ENCODE peak calls at places on chromosomes 2 and 18, in five cellular contexts. One of them, this sample, is unnamed. For H4K20me1, the result is how much of the 10 kb centered on the place peaks cover.

GRCh38 chr2:203030545-203030944 is 15.9 kb downstream of the NBEAL1 start:
- DNase-seq in GM23338: no peak
- DNase-seq in PC-3: no peak
- DNase-seq in hepatocyte: no peak
- DNase-seq in fibroblast of lung: no peak
- DNase-seq in this sample: no peak

GRCh38 chr2:188940171-188940570 is 34.0 kb upstream of the COL3A1 start:
- DNase-seq in fibroblast of lung: peak
- DNase-seq in hepatocyte: no peak
- DNase-seq in PC-3: no peak
- DNase-seq in GM23338: no peak
- DNase-seq in this sample: no peak

GRCh38 chr18:2914844-2915243 is 68.0 kb downstream of the EMILIN2 start:
- DNase-seq in fibroblast of lung: no peak
- DNase-seq in PC-3: no peak
- DNase-seq in GM23338: no peak
- DNase-seq in hepatocyte: no peak
- DNase-seq in this sample: no peak

GRCh38 chr2:180222642-180223041 is 215.5 kb upstream of the CWC22 start:
- DNase-seq in hepatocyte: peak
- DNase-seq in GM23338: no peak
- DNase-seq in PC-3: no peak
- DNase-seq in fibroblast of lung: peak
- DNase-seq in this sample: no peak

GRCh38 chr2:192203876-192204275 is 9.1 kb upstream of the TMEFF2 start:
- DNase-seq in GM23338: no peak
- DNase-seq in hepatocyte: no peak
- DNase-seq in fibroblast of lung: peak
- DNase-seq in PC-3: no peak
- DNase-seq in this sample: no peak

GRCh38 chr2:136327162-136327852 is 209.4 kb upstream of the CXCR4 start:
- DNase-seq in hepatocyte: peak
- DNase-seq in fibroblast of lung: peak
- DNase-seq in GM23338: no peak
- DNase-seq in PC-3: peak
- DNase-seq in this sample: peak

GRCh38 chr2:10839813-10840212 is 27.2 kb upstream of the PDIA6 start:
- DNase-seq in PC-3: peak
- DNase-seq in hepatocyte: peak
- DNase-seq in fibroblast of lung: no peak
- DNase-seq in GM23338: peak
- DNase-seq in this sample: no peak

GRCh38 chr2:196036442-196036841 is 32.2 kb downstream of the DNAH7 start:
- DNase-seq in PC-3: no peak
- DNase-seq in hepatocyte: no peak
- DNase-seq in fibroblast of lung: no peak
- DNase-seq in GM23338: no peak
- DNase-seq in this sample: no peak

GRCh38 chr2:71672640-71673401 is 219.5 kb downstream of the DYSF start:
- DNase-seq in PC-3: no peak
- DNase-seq in GM23338: no peak
- DNase-seq in hepatocyte: no peak
- DNase-seq in fibroblast of lung: no peak
- DNase-seq in this sample: no peak

GRCh38 chr2:170454471-170455372 is 260.4 kb upstream of the SP5 start:
- DNase-seq in fibroblast of lung: no peak
- DNase-seq in PC-3: peak
- DNase-seq in GM23338: no peak
- DNase-seq in hepatocyte: no peak
- DNase-seq in this sample: no peak

GRCh38 chr2:239324456-239324855 is 76.4 kb downstream of the HDAC4 start:
- DNase-seq in hepatocyte: no peak
- DNase-seq in GM23338: no peak
- DNase-seq in PC-3: no peak
- DNase-seq in fibroblast of lung: no peak
- DNase-seq in this sample: no peak

GRCh38 chr2:147006724-147007123 is 838.1 kb upstream of the ACVR2A start:
- DNase-seq in fibroblast of lung: peak
- DNase-seq in PC-3: no peak
- DNase-seq in hepatocyte: no peak
- DNase-seq in GM23338: no peak
- DNase-seq in this sample: no peak

GRCh38 chr2:240499309-240500301 is 58.2 kb downstream of the ANKMY1 start:
- DNase-seq in fibroblast of lung: no peak
- DNase-seq in GM23338: no peak
- DNase-seq in PC-3: no peak
- DNase-seq in hepatocyte: peak
- DNase-seq in this sample: no peak

GRCh38 chr18:29163596-29163995 is 986.7 kb upstream of the CDH2 start:
- DNase-seq in fibroblast of lung: no peak
- DNase-seq in hepatocyte: no peak
- DNase-seq in GM23338: no peak
- DNase-seq in PC-3: no peak
- DNase-seq in this sample: no peak

GRCh38 chr2:173187911-173188788 is 112.5 kb downstream of the MAP3K20 start:
- DNase-seq in fibroblast of lung: peak
- DNase-seq in GM23338: no peak
- DNase-seq in hepatocyte: no peak
- DNase-seq in PC-3: peak
- DNase-seq in this sample: no peak

DNA sequence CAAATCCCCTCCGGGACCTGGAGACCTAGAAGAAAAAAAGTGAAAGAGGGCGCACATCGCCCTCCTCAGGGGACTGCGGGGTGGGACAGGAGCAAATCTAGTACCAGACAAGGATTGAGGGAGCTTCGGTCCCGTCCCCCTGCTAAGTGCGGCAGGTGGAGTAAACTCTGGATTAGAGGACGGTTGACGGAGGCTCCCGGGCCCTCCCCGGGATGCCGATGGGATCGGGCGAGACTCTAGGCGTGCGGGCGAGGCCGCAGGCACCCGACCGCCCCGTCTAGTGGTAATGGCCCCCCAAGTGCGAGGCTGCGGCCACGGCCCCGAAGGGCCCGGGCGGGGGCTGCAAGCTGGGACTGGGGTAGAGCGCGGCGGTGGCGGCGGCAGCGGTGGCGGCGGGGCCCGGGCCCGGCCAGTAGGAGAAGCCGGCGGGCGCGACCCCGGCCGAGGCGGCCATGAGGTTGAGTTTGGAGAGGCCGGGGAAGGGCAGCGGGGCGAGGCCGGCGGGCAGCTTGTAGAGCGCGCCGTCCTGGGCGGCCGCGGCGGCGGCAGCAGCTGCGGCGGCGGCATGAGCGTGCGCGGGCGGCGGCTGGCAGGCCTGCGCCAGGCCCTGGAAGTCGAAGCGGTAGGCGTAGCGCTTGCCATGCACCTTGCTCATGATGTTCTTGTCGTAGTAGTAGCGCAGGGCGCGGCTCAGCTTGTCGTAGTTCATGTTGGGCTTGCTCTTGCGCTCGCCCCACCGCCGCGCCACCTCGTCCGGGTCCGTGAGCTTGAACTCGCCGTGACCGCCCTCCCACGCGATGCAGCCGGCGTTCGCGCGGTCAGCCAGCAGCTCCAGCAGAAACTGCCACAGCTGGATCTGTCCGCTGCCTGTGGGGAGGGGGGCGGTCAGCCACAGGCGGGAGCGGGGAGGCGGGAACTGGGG is 3.3 kb downstream of the FEV start:
- DNase-seq in GM23338: peak
- DNase-seq in fibroblast of lung: peak
- DNase-seq in hepatocyte: peak
- DNase-seq in PC-3: no peak
- DNase-seq in this sample: no peak
- TF ChIP-seq EZH2 in GM23338: peak
- TF ChIP-seq EZH2 in fibroblast of lung: peak
- TF ChIP-seq EZH2 in hepatocyte: peak
- TF ChIP-seq EZH2 in PC-3: no peak
- TF ChIP-seq EZH2 in this sample: no peak

GRCh38 chr18:79795446-79795845 is 2.3 kb upstream of the KCNG2 start:
- DNase-seq in PC-3: no peak
- DNase-seq in GM23338: no peak
- DNase-seq in fibroblast of lung: no peak
- DNase-seq in hepatocyte: no peak
- DNase-seq in this sample: no peak

GRCh38 chr18:79796531-79797390 is 977 bp upstream of the KCNG2 start:
- DNase-seq in hepatocyte: no peak
- DNase-seq in GM23338: peak
- DNase-seq in PC-3: no peak
- DNase-seq in fibroblast of lung: no peak
- DNase-seq in this sample: no peak

GRCh38 chr18:79797518-79798345 is at the start of gene KCNG2:
- DNase-seq in hepatocyte: peak
- DNase-seq in PC-3: no peak
- DNase-seq in fibroblast of lung: peak
- DNase-seq in GM23338: peak
- DNase-seq in this sample: peak

GRCh38 chr18:79794851-79795250 is 2.9 kb upstream of the KCNG2 start:
- DNase-seq in fibroblast of lung: no peak
- DNase-seq in PC-3: no peak
- DNase-seq in hepatocyte: no peak
- DNase-seq in GM23338: no peak
- DNase-seq in this sample: no peak

DNA sequence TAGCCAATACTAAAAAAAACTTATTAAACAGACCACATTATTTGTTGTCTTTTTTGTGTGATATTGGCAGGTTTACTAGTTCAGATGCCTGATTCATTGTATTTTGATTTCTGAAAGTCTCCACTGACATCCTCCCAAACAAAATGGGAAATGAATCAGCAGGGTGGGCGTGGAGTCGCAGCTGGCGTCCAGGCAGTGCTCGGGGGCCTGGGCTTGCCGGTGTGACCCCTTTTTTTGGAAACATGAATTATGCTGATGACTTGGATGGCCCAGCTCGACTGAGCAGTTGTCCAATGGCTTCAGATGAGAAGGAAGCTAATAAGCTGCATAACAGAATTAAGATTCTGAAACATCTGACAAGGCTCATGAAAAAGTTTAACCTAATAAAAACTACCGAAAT is 1.7 kb upstream of the KCNG2 start:
- DNase-seq in hepatocyte: no peak
- DNase-seq in GM23338: no peak
- DNase-seq in PC-3: no peak
- DNase-seq in fibroblast of lung: no peak
- DNase-seq in this sample: no peak
- H4K20me1 ChIP-seq in hepatocyte: under half
- H4K20me1 ChIP-seq in GM23338: under half
- H4K20me1 ChIP-seq in PC-3: under half
- H4K20me1 ChIP-seq in fibroblast of lung: under half
- H4K20me1 ChIP-seq in this sample: under half

GRCh38 chr2:37753758-37754157 is 82.3 kb upstream of the CDC42EP3 start:
- DNase-seq in hepatocyte: no peak
- DNase-seq in PC-3: no peak
- DNase-seq in fibroblast of lung: no peak
- DNase-seq in GM23338: no peak
- DNase-seq in this sample: no peak
- TF ChIP-seq EZH2 in hepatocyte: no peak
- TF ChIP-seq EZH2 in PC-3: no peak
- TF ChIP-seq EZH2 in fibroblast of lung: no peak
- TF ChIP-seq EZH2 in GM23338: no peak
- TF ChIP-seq EZH2 in this sample: no peak

DNA sequence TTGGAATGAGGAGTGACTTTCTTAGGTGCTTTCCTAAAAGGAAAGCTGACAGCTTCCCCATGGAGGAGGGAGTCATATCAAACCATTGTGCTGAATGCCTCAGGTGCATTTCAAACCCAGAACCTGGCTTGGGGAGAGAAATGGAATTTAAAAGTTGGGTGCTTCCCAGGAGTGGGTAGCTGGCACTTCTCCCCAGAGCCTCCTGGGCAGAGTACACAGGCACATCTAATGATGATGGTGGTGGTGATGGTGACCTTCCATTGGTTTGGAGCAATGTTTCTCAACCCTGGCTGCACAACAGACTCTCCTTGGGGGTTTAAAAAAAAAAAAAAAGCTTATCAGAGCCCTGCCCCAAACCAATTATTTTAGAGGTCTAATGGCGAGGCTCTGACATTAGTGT is 8.3 kb downstream of the FOSL2 start:
- DNase-seq in fibroblast of lung: no peak
- DNase-seq in PC-3: no peak
- DNase-seq in hepatocyte: no peak
- DNase-seq in GM23338: no peak
- DNase-seq in this sample: no peak
- H4K20me1 ChIP-seq in fibroblast of lung: under half
- H4K20me1 ChIP-seq in PC-3: half or more
- H4K20me1 ChIP-seq in hepatocyte: half or more
- H4K20me1 ChIP-seq in GM23338: under half
- H4K20me1 ChIP-seq in this sample: half or more

DNA sequence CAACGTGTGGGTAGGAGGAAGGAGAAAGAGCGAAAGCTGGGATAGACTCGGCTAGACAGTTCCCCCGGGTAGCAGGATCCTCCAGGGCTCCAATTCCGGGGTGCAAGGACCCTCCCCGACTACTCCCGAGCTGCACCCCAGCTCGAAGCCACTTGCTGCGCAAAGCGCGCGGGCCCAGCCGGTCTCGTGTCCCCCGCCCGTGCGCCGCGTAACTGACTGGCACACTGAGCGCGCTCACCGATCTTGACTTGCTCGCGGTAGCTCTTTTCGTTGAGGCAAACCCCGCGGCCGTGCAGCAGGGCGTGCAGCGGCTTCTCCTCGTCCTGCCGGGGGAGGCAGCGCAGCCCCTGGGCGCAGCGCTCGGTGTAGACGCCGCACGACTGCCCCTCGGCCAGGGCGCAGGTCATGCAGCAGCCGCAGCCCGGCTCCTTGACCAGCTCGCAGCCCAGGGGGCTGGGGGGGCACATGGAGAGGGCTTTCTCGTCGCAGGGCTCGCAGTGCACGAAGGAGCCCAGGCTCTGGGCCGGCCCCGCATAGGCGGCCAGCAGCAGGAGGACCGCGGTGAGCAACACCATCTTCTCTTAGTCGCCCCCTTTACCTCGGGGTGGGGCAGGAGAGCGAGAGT is 1.0 kb downstream of the IGFBP5 start:
- DNase-seq in hepatocyte: peak
- DNase-seq in GM23338: peak
- DNase-seq in PC-3: peak
- DNase-seq in fibroblast of lung: peak
- DNase-seq in this sample: peak
- TF ChIP-seq EZH2 in hepatocyte: peak
- TF ChIP-seq EZH2 in GM23338: no peak
- TF ChIP-seq EZH2 in PC-3: no peak
- TF ChIP-seq EZH2 in fibroblast of lung: no peak
- TF ChIP-seq EZH2 in this sample: no peak

DNA sequence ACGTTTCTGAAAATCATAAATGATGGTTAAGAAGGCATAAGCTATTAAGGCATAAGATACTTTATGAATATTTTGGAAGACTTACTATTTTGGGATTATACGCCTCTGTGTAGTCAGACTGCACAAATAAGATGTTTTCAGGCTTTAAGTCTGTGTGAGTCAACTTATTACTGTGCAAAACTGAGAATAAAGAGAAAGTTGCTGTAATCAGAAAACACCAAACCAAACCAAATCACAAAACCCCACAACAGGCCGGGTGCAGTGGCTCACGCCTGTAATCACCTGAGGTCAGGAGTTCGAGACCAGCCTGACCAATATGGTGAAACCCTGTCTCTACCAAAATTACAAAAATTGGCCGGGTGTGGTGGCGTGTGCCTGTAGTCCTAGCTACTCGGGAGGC is 7.7 kb downstream of the CLK1 start:
- DNase-seq in hepatocyte: no peak
- DNase-seq in PC-3: no peak
- DNase-seq in fibroblast of lung: no peak
- DNase-seq in GM23338: no peak
- DNase-seq in this sample: no peak
- H4K20me1 ChIP-seq in hepatocyte: half or more
- H4K20me1 ChIP-seq in PC-3: under half
- H4K20me1 ChIP-seq in fibroblast of lung: under half
- H4K20me1 ChIP-seq in GM23338: under half
- H4K20me1 ChIP-seq in this sample: under half

This sample was measured in PC-9.